ENCODE peak calls at places on chromosomes 13 and 19, in four cellular contexts. T is tibial nerve, F is BE2C, Z is heart right ventricle. G is an unnamed sample.

GRCh38 chr13:37716395-37716794 is 117.8 kb upstream of the POSTN start:
- DNase-seq in T (no peak), F (no peak), Z (no peak), G (no peak)

GRCh38 chr19:58474291-58474996 is 1.7 kb upstream of the ZNF446 start:
- DNase-seq in T (no peak), F (no peak), Z (no peak), G (peak; percentile 42)

GRCh38 chr19:41319500-41320184 is 9.7 kb downstream of the CCDC97 start:
- DNase-seq in T (no peak), F (no peak), Z (no peak), G (no peak)

GRCh38 chr19:53597023-53597422 is 34.8 kb upstream of the DPRX start:
- DNase-seq in T (no peak), F (no peak), Z (no peak), G (no peak)

GRCh38 chr19:11942843-11943108 is 17.9 kb downstream of the ZNF700 start:
- DNase-seq in T (no peak), F (no peak), Z (no peak), G (no peak)

GRCh38 chr13:97240789-97241734 is 18.9 kb downstream of the MBNL2 start:
- DNase-seq in T (no peak), F (no peak), Z (no peak), G (no peak)

GRCh38 chr13:98528663-98529064 is 48.2 kb downstream of the STK24 start:
- DNase-seq in T (no peak), F (no peak), Z (no peak), G (no peak)

GRCh38 chr19:2230029-2230531 is 6.0 kb downstream of the PLEKHJ1 start:
- DNase-seq in T (no peak), F (no peak), Z (no peak), G (no peak)

GRCh38 chr13:84925443-84925842 is 873.8 kb downstream of the SLITRK6 start:
- DNase-seq in T (no peak), F (no peak), Z (no peak), G (peak; percentile 3)

GRCh38 chr19:42208612-42209011 is 8.9 kb downstream of the DEDD2 start:
- DNase-seq in T (no peak), F (no peak), Z (no peak), G (no peak)

GRCh38 chr19:46015080-46015960 is 7.5 kb downstream of the PGLYRP1 start:
- DNase-seq in T (no peak), F (peak; percentile 71), Z (peak; percentile 54), G (no peak)

GRCh38 chr13:20407759-20408158 is 117.9 kb downstream of the CRYL1 start:
- DNase-seq in T (no peak), F (no peak), Z (no peak), G (no peak)

GRCh38 chr19:38245826-38246498 is 10.2 kb downstream of the PPP1R14A start:
- DNase-seq in T (no peak), F (no peak), Z (no peak), G (no peak)

GRCh38 chr13:43284162-43284561 is 260.8 kb downstream of the DNAJC15 start:
- DNase-seq in T (no peak), F (no peak), Z (no peak), G (peak; percentile 70)

GRCh38 chr13:113763961-113764792 is 5.2 kb downstream of the TMEM255B start:
- DNase-seq in T (no peak), F (no peak), Z (no peak), G (no peak)

GRCh38 chr19:41386442-41386841 is 10.1 kb downstream of the TMEM91 start:
- DNase-seq in T (no peak), F (no peak), Z (no peak), G (no peak)

GRCh38 chr13:108508263-108508662 is 121.1 kb upstream of the MYO16 start:
- DNase-seq in T (no peak), F (no peak), Z (no peak), G (no peak)

GRCh38 chr19:31092189-31092753 is 257.0 kb downstream of the TSHZ3 start:
- DNase-seq in T (no peak), F (no peak), Z (no peak), G (no peak)

GRCh38 chr19:29098863-29099481 is 114.0 kb downstream of the UQCRFS1 start:
- DNase-seq in T (peak; percentile 64), F (no peak), Z (peak; percentile 36), G (peak; percentile 7)

GRCh38 chr19:5225486-5226345 is 114.9 kb downstream of the PTPRS start:
- DNase-seq in T (no peak), F (peak; percentile 48), Z (no peak), G (no peak)

GRCh38 chr13:32330438-32330837 is 15.1 kb downstream of the BRCA2 start:
- DNase-seq in T (no peak), F (no peak), Z (no peak), G (no peak)

GRCh38 chr19:56144396-56144795 is 3.3 kb downstream of the ZNF444 start:
- DNase-seq in T (no peak), F (no peak), Z (no peak), G (no peak)

GRCh38 chr13:23414682-23415081 is 18.8 kb downstream of the SACS start:
- DNase-seq in T (no peak), F (no peak), Z (no peak), G (no peak)

GRCh38 chr13:90444232-90444631 is 903.3 kb upstream of the MIR17HG start:
- DNase-seq in T (no peak), F (no peak), Z (no peak), G (no peak)

GRCh38 chr19:41405776-41406175 is 8.2 kb downstream of the BCKDHA start:
- DNase-seq in T (no peak), F (no peak), Z (no peak), G (no peak)

GRCh38 chr13:34019870-34020269 is 201.9 kb downstream of the RFC3 start:
- DNase-seq in T (no peak), F (no peak), Z (no peak), G (no peak)
- H3K4me3 ChIP-seq in T (no peak overlapping the region), F (no peak overlapping the region), Z (no peak overlapping the region), G (no peak overlapping the region)

GRCh38 chr13:110309159-110309476 is 2.0 kb downstream of the COL4A2 start:
- DNase-seq in T (no peak), F (no peak), Z (no peak), G (no peak)

GRCh38 chr13:110307697-110308376 is 753 bp downstream of the COL4A2 start:
- DNase-seq in T (no peak), F (no peak), Z (peak; percentile 38), G (no peak)

GRCh38 chr13:110308377-110309158 is 1.5 kb downstream of the COL4A2 start:
- DNase-seq in T (peak; percentile 53), F (no peak), Z (no peak), G (no peak)

GRCh38 chr13:110310541-110311491 is 3.7 kb downstream of the COL4A2 start:
- DNase-seq in T (no peak), F (no peak), Z (no peak), G (no peak)

DNA sequence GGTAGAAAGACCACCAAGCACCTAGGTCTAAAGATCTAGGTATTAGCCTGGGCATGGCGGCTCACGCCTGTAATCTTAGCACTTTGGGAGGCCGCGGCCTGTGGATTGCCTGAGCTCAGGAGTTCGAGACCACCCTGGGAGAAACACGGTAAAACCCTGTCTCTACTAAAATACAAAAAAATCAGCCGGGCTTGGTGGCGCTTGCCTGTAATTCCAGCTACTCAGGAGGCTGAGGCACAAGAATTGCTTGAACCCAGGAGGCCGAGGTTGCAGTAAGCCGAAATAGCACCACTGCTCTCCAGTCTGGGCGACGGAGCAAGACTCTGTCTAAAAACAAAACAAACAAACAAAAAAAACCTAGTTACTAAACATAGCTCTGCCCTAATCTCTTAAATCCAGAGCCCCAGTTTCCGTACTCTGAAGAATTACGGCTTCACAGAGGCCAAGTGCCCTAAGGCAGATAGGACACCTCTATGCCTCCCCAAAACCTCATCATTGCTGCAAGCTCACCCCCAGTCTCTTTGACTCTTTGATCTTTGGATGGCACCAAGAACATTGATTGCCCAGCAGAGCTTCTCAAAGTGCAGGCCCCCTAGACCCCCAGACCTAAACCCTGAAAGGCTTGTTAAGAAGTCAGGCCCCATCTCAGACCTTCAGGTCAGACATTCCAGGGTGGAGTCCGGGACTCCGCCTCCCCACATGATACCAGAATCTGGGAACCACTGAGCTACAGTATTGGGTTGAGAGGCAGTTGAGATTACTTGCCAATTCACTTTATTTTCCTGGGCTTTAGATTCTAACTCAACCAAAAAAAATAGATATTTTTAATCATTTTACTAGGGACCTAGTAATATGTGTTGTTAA is 2.8 kb downstream of the COL4A2 start:
- DNase-seq in T (no peak), F (no peak), Z (no peak), G (no peak)
- H3K4me3 ChIP-seq in T (peak overlapping the region; percentile 61), F (no peak overlapping the region), Z (peak overlapping the region; percentile 96), G (peak overlapping the region; percentile 87)

DNA sequence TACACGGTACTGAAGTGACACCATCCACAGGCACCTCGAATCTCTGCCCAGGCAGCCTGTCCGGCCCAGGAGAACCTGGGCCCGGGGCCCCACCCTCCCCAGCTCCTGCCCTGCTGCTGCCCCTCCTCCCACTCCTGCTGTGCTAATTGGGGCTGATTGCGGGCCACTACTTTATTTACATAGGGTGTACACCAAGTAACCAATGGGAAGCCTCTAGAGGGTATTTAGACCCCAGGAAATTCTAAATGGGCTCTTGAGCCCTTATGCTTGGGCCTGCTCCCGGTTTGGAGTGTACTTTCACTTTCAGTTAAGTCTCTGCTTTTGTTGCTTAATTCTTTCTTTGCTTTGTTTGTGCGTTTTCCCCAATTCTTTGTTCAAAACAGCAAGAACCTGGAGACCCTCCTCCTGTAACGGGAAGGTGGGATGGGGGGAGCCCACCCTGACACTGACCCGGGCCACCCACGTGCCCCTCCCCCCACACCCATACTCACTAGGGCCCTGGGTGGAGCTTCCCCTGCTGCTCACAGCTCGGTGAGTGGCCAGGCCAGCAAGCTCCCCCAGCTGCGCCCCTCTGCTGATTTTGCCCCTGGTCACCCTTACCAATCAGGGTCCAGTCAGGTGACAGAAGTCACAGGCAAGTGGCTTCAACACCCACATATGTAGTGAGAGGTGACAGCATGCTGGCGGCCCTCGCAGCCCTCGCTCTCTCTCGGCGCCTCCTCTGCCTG is 9.4 kb downstream of the SCGB2B2 start:
- DNase-seq in T (no peak), F (no peak), Z (no peak), G (no peak)
- H3K4me3 ChIP-seq in T (no peak overlapping the region), F (peak overlapping the region; percentile 28), Z (peak overlapping the region; percentile 18), G (peak overlapping the region; percentile 42)

GRCh38 chr19:50555033-50555432 is 13.2 kb downstream of the LRRC4B start:
- DNase-seq in T (no peak), F (no peak), Z (no peak), G (no peak)

GRCh38 chr19:50555447-50556235 is 12.6 kb downstream of the LRRC4B start:
- DNase-seq in T (no peak), F (peak; percentile 51), Z (peak; percentile 39), G (no peak)

GRCh38 chr19:50557009-50557613 is 11.1 kb downstream of the LRRC4B start:
- DNase-seq in T (no peak), F (no peak), Z (no peak), G (no peak)

GRCh38 chr19:50558039-50558438 is 10.2 kb downstream of the LRRC4B start:
- DNase-seq in T (no peak), F (no peak), Z (no peak), G (no peak)

DNA sequence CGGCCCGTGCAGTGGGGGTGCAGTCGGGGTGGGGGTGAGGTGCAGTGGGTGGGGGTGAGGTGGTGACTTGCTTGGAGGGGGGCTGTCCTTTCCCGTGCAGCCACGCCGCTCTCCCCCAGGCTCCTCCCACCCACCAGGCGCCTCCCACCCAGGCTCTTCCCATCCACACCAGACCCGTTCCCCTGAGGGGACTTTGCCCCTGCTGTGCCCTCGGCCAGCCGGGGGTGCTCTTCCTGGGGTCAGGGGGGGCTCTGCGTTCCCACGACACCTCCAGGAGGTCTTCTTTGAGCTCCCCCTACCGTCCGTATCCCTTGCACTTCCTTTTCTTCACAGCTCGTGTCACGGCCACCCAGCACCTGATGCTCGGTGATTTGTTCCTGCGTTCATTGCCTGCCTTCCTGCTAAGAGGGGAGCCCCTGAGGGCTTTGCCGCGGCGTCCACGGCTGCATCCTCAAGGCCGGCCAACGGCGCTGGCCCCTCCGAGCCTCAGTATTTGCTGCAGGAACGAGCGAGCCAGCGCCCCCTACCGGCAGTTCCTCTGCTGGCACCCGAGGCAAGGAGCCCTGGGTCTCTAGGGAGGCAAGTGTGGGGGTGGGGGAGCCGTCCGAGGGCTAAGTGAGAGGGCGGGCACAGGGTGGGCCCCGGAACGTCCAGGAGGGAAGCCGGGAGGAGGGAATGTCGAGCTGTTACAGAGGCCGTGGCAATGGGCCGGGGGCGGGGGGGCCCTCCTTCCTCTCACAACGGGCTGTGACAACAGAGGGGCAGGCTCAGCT is 11.8 kb downstream of the LRRC4B start:
- DNase-seq in T (peak; percentile 47), F (peak; percentile 93), Z (peak; percentile 87), G (peak; percentile 16)
- H3K4me3 ChIP-seq in T (peak overlapping the region; percentile 15), F (peak overlapping the region; percentile 50), Z (peak overlapping the region; percentile 44), G (peak overlapping the region; percentile 58)